ENCODE peak calls at places on chromosomes 6 and 20, in five cellular contexts. L is anterior cingulate cortex; K is stimulated activated CD4-positive, alpha-beta T cell treated with anti-CD3 and anti-CD28 coated beads, Interleukin-15, amount 100 ng/mL, for 1 hour; W is CD8-positive, alpha-beta T cell; N is T-helper 2 cell. X is an unnamed sample.

GRCh38 chr6:16649241-16649640 is 112.0 kb downstream of the ATXN1 start:
- DNase-seq in L (no peak), K (no peak), W (no peak), N (no peak), X (no peak)

GRCh38 chr6:42316981-42317380 is 99.3 kb upstream of the MRPS10 start:
- DNase-seq in L (no peak), K (no peak), W (no peak), N (no peak), X (peak)

GRCh38 chr6:44782198-44782597 is 394.7 kb downstream of the CDC5L start:
- DNase-seq in L (no peak), K (no peak), W (no peak), N (no peak), X (no peak)

GRCh38 chr6:26322645-26323482 is 42.1 kb upstream of the BTN3A2 start:
- DNase-seq in L (no peak), K (no peak), W (peak), N (no peak), X (peak)

GRCh38 chr20:38725959-38726848 is 1.9 kb downstream of the SLC32A1 start:
- DNase-seq in L (no peak), K (peak), W (peak), N (no peak), X (no peak)

GRCh38 chr20:57498425-57499400 is 26.2 kb downstream of the CTCFL start:
- DNase-seq in L (no peak), K (no peak), W (no peak), N (no peak), X (peak)

GRCh38 chr6:113356139-113356538 is 501.0 kb upstream of the MARCKS start:
- DNase-seq in L (no peak), K (no peak), W (no peak), N (no peak), X (no peak)

GRCh38 chr6:118881440-118882313 is 12.3 kb upstream of the ASF1A start:
- DNase-seq in L (no peak), K (no peak), W (no peak), N (no peak), X (no peak)

GRCh38 chr6:68086199-68086598 is 548.9 kb upstream of the ADGRB3 start:
- DNase-seq in L (no peak), K (no peak), W (no peak), N (no peak), X (no peak)

GRCh38 chr6:141701732-141702131 is 431.0 kb upstream of the GJE1 start:
- DNase-seq in L (no peak), K (no peak), W (no peak), N (no peak), X (no peak)

GRCh38 chr20:17107127-17107526 is 119.7 kb upstream of the PCSK2 start:
- DNase-seq in L (no peak), K (no peak), W (no peak), N (no peak), X (no peak)

GRCh38 chr20:57588596-57588995 is 27.7 kb downstream of the PCK1 start:
- DNase-seq in L (no peak), K (no peak), W (no peak), N (no peak), X (no peak)